ENCODE peak calls at places on chromosome 18, in eight cellular contexts. E, T, J, S, Y, Q, D and N are unnamed samples.

GRCh38 chr18:50203801-50204604 is 9.1 kb upstream of the MYO5B start:
- DNase-seq in E (no peak), T (peak), J (no peak), S (no peak), Y (peak), Q (peak), D (peak), N (peak)

GRCh38 chr18:45874501-45875184 is 49.2 kb downstream of the SIGLEC15 start:
- DNase-seq in E (no peak), T (peak), J (no peak), S (peak), Y (peak), Q (no peak), D (peak), N (no peak)

GRCh38 chr18:49342690-49343089 is 117.8 kb downstream of the DYM start:
- DNase-seq in E (no peak), T (no peak), J (no peak), S (peak), Y (peak), Q (no peak), D (no peak), N (peak)

GRCh38 chr18:46283895-46284295 is 179.7 kb downstream of the HAUS1 start:
- DNase-seq in E (no peak), T (no peak), J (no peak), S (no peak), Y (no peak), Q (no peak), D (no peak), N (no peak)

GRCh38 chr18:67599277-67599676 is 82.8 kb upstream of the DSEL start:
- DNase-seq in E (no peak), T (peak), J (no peak), S (peak), Y (peak), Q (peak), D (peak), N (peak)

GRCh38 chr18:77115461-77115907 is 17.1 kb downstream of the MBP start:
- DNase-seq in E (no peak), T (no peak), J (no peak), S (no peak), Y (no peak), Q (peak), D (no peak), N (no peak)

GRCh38 chr18:9029131-9029530 is 73.4 kb upstream of the NDUFV2 start:
- DNase-seq in E (no peak), T (no peak), J (no peak), S (no peak), Y (no peak), Q (no peak), D (peak), N (peak)

GRCh38 chr18:74840492-74841167 is 243.0 kb downstream of the ZNF407 start:
- DNase-seq in E (no peak), T (peak), J (no peak), S (peak), Y (peak), Q (peak), D (peak), N (peak)

GRCh38 chr18:47036298-47036874 is 965 bp upstream of the ELOA2 start:
- DNase-seq in E (no peak), T (peak), J (no peak), S (peak), Y (peak), Q (peak), D (peak), N (peak)

GRCh38 chr18:25517881-25518715 is 166.1 kb upstream of the ZNF521 start:
- DNase-seq in E (no peak), T (no peak), J (no peak), S (no peak), Y (no peak), Q (no peak), D (no peak), N (no peak)

GRCh38 chr18:28013064-28013463 is 163.9 kb downstream of the CDH2 start:
- DNase-seq in E (no peak), T (peak), J (no peak), S (no peak), Y (peak), Q (peak), D (peak), N (peak)
- TF ChIP-seq CTCF in E (peak), T (peak), J (no peak), S (peak), Y (peak), Q (peak), D (peak), N (peak)

DNA sequence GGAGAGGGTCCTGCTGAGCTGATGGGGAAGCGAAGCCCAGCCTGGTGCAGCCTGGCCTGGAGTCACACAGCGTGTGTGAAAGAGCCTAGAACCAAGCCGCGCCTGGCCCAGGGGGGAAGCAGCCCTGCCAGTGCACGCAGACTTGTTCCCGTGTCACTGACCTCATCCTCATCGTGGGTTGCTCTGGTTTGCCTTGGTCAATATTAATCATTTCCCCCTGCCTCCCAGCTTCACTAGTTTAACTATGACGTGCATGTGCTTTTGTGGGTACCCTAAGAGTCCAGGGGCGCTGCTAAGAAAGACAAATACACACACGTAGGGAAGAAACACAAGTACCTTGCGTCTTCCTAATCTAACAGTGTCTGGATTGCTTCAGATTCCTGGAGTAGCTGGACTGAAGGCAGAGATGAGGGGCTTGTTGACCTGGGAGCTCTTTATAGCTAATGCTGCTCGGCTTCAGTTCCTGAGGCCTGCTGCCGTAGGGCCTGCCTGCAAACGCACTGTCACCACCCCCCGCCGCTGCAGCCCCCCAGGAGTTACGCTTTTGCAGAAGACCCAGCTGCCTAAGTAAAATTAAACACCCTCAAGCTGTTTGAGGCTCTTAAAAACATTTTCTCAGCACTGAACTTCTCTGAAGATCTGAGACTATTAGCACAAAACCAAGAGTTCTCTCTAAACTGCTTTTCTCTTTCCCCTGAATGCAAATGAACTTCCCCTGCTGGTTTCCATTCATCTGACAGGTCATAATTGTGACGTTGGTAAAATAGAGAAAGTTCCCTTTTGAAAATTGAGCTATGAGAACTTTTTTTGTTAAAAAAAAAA is 159.2 kb downstream of the FAM210A start:
- DNase-seq in E (peak), T (no peak), J (peak), S (peak), Y (no peak), Q (no peak), D (no peak), N (no peak)
- H3K4me3 ChIP-seq in E (no peak), T (no peak), J (no peak), S (no peak), Y (no peak), Q (no peak), D (no peak), N (no peak)

GRCh38 chr18:7740815-7741214 is 173.7 kb downstream of the PTPRM start:
- DNase-seq in E (no peak), T (no peak), J (no peak), S (no peak), Y (peak), Q (no peak), D (peak), N (no peak)
- TF ChIP-seq CTCF in E (no peak), T (no peak), J (no peak), S (no peak), Y (no peak), Q (no peak), D (no peak), N (no peak)

DNA sequence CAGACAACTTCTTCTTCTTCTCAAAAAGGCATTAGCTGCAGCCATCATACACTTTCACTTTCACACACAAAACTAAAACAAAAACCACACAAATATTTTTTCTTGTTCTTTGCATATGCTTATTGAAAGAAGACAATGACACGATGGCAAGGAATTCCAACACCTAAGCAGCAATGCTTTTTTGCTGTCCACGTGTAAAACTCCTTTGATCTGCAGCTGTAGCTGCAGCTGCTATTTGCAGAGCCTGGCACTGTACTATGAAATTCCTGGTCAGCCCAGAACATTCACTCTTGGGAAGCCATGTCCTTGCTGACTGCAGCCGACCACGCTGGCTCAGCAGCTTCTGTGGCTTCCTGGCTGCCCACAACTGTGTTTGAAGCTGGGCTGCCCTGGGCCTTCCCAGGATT is 316.2 kb downstream of the CDH2 start:
- DNase-seq in E (no peak), T (peak), J (no peak), S (peak), Y (peak), Q (peak), D (peak), N (no peak)
- H3K4me3 ChIP-seq in E (no peak), T (no peak), J (no peak), S (no peak), Y (no peak), Q (no peak), D (no peak), N (no peak)

DNA sequence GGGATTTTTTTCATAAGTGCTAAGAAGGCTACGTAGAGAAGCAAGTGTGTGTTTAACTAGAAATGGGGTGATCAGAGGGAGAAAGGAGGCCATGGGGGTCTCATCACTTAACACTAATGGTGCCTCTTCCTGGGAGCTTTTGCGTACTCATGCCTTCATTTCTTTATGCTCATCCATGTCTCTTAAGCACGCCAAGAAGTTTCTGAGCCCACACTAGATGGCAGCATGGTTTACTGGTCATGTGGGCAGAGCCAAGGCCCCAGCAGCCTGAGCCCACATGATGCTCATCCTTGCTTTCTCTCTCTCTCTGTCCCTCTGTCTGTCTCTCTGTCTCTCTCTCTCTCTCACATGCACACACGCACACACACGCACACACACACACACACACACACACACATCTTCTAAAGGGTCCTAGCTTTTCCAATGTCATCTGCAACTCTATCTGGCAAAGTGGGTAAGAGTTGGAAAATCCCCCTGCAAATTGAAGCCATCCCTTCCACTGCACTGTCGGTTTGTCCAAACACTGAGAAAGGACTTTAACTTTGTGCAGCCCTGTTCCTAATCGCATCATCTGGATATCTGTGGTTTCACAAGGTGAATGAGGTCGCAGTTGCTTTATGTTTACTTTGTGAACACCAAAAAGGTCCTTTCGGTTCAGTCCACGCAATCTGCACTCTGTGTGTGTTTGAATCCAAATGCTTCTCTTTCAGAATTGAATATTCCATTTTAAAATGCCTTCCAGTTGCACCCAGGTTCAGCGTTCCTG is 137.2 kb upstream of the CCDC68 start:
- DNase-seq in E (no peak), T (peak), J (no peak), S (peak), Y (peak), Q (peak), D (peak), N (peak)
- TF ChIP-seq CTCF in E (peak), T (peak), J (no peak), S (peak), Y (peak), Q (peak), D (peak), N (peak)

DNA sequence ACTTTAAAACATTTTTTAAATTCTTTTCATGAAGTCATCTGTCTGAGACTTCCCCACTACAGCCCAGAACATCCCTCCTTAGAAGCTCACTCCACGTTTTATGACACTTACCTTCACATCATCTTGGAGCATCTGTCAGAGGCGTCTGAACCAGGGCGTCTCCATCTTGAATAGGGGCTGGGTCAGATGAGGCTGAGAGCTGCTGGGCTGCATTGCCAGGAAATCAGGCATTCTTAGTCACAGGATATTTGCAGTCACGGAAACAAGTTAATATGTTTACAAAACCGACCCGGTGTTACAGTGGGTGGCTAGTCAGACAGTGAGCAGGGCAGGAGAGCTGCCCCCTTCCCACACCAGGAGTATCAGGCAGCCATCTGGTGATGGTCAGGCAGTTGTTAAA is 456.5 kb downstream of the FBXO15 start:
- DNase-seq in E (no peak), T (peak), J (no peak), S (no peak), Y (peak), Q (peak), D (peak), N (peak)
- H3K4me3 ChIP-seq in E (no peak), T (no peak), J (no peak), S (no peak), Y (no peak), Q (no peak), D (no peak), N (no peak)

GRCh38 chr18:58263733-58264469 is 219.9 kb downstream of the NEDD4L start:
- DNase-seq in E (no peak), T (peak), J (no peak), S (no peak), Y (peak), Q (no peak), D (no peak), N (no peak)
- TF ChIP-seq CTCF in E (no peak), T (no peak), J (no peak), S (no peak), Y (no peak), Q (no peak), D (no peak), N (no peak)